ENCODE peak calls at places on chromosomes 11 and 22, in six cellular contexts. J, L, I, S, X and T are unnamed samples.

GRCh38 chr11:134516529-134516928 is 104.5 kb upstream of the B3GAT1 start:
- DNase-seq in J (no peak), L (no peak), I (no peak), S (no peak), X (no peak), T (no peak)

GRCh38 chr22:45678961-45679912 is 7.6 kb downstream of the ATXN10 start:
- DNase-seq in J (no peak), L (peak; percentile 33), I (peak; percentile 80), S (no peak), X (no peak), T (no peak)

GRCh38 chr11:69166186-69167115 is 10.7 kb downstream of the SMIM38 start:
- DNase-seq in J (peak; percentile 75), L (peak; percentile 93), I (peak; percentile 93), S (no peak), X (peak; percentile 13), T (no peak)

GRCh38 chr11:70834984-70835560 is 417.3 kb downstream of the SHANK2 start:
- DNase-seq in J (no peak), L (no peak), I (no peak), S (peak; percentile 27), X (no peak), T (no peak)

GRCh38 chr11:130721736-130722135 is 194.5 kb downstream of the SNX19 start:
- DNase-seq in J (peak; percentile 88), L (no peak), I (peak; percentile 70), S (no peak), X (no peak), T (no peak)

GRCh38 chr11:8331767-8332166 is 68.1 kb upstream of the LMO1 start:
- DNase-seq in J (no peak), L (no peak), I (peak; percentile 38), S (no peak), X (no peak), T (no peak)

GRCh38 chr11:32255876-32256275 is 165.0 kb downstream of the RCN1 start:
- DNase-seq in J (no peak), L (no peak), I (no peak), S (no peak), X (no peak), T (no peak)

GRCh38 chr22:50399751-50400331 is 56.7 kb downstream of the PPP6R2 start:
- DNase-seq in J (peak; percentile 18), L (peak; percentile 65), I (no peak), S (no peak), X (peak; percentile 31), T (peak; percentile 51)

GRCh38 chr11:133897331-133897650 is 52.0 kb upstream of the SPATA19 start:
- DNase-seq in J (no peak), L (no peak), I (no peak), S (no peak), X (no peak), T (no peak)

GRCh38 chr11:76793391-76793811 is 10.2 kb downstream of the TSKU start:
- DNase-seq in J (no peak), L (peak; percentile 10), I (peak; percentile 54), S (no peak), X (no peak), T (no peak)

GRCh38 chr22:46075764-46076531 is 74.4 kb upstream of the PPARA start:
- DNase-seq in J (no peak), L (no peak), I (no peak), S (peak; percentile 41), X (no peak), T (no peak)

GRCh38 chr22:19149047-19149883 is 827 bp downstream of the GSC2 start:
- DNase-seq in J (no peak), L (no peak), I (no peak), S (no peak), X (peak; percentile 48), T (no peak)

GRCh38 chr11:37108436-37109204 is 510.6 kb upstream of the RAG2 start:
- DNase-seq in J (peak; percentile 81), L (no peak), I (peak; percentile 28), S (no peak), X (no peak), T (no peak)

GRCh38 chr11:74504100-74504691 is 10.7 kb upstream of the LIPT2 start:
- DNase-seq in J (no peak), L (no peak), I (no peak), S (no peak), X (no peak), T (no peak)

GRCh38 chr11:106988151-106988806 is 30.0 kb downstream of the GUCY1A2 start:
- DNase-seq in J (peak; percentile 69), L (peak; percentile 4), I (peak; percentile 92), S (no peak), X (no peak), T (no peak)
- TF ChIP-seq CTCF in J (no peak), L (no peak), I (no peak), S (no peak), X (no peak), T (no peak)

GRCh38 chr11:117621226-117621625 is 175.8 kb downstream of the DSCAML1 start:
- DNase-seq in J (peak; percentile 23), L (no peak), I (peak; percentile 8), S (no peak), X (no peak), T (no peak)
- TF ChIP-seq CTCF in J (peak; percentile 61), L (peak; percentile 29), I (peak; percentile 61), S (no peak), X (peak; percentile 1), T (peak; percentile 58)

GRCh38 chr11:45839204-45839603 is 8.1 kb upstream of the CRY2 start:
- DNase-seq in J (no peak), L (no peak), I (no peak), S (no peak), X (no peak), T (no peak)

GRCh38 chr11:45833761-45834160 is 13.5 kb upstream of the CRY2 start:
- DNase-seq in J (no peak), L (no peak), I (no peak), S (no peak), X (no peak), T (no peak)

GRCh38 chr11:45832835-45833446 is 14.3 kb upstream of the CRY2 start:
- DNase-seq in J (no peak), L (no peak), I (no peak), S (no peak), X (no peak), T (no peak)

GRCh38 chr11:45830596-45830995 is 16.7 kb upstream of the CRY2 start:
- DNase-seq in J (no peak), L (no peak), I (no peak), S (no peak), X (no peak), T (no peak)

DNA sequence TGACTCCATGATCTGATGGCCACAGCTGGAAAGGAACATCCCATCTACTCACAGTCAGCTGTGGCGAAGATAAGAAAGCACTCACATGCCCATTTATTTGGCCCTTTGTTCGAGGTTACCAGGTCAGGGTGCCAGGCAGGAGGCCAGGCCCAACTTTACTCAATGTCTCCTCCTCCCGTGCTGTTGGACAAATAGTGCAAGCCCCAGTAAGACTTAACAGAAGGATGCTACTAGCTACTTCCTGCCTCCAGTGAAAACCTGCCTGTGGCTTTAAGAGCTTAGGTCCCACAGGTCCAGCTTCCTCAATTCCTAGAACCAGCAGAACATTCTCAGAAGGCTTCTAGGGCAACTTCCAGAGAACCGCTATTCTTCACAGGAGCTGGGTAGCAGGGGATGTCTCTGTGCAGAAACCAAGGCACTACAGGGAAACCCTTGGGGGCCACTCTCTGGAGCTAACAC is 12.9 kb upstream of the CRY2 start:
- DNase-seq in J (no peak), L (no peak), I (no peak), S (no peak), X (no peak), T (no peak)
- TF ChIP-seq CTCF in J (no peak), L (no peak), I (no peak), S (no peak), X (no peak), T (no peak)

DNA sequence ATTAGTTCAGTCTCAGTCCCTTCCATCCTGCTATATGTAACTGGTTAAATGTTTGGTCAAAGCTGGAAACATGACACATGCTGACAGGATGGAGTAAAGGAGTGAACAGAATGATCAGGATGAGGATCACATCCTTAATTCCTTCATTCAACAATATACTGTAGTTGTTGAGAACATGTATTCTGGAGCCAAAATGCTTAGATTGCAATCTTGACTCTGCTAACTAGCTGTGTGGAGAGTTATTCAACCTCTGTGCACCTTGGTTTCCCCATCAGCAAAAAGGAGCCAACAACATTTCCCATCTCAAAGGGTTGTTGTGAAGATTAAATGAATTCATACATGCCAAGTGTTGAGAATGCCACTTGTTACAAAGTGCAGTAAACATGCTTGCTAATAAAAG is 12.8 kb downstream of the ENTHD1 start:
- DNase-seq in J (no peak), L (no peak), I (no peak), S (no peak), X (no peak), T (no peak)
- TF ChIP-seq CTCF in J (no peak), L (no peak), I (no peak), S (no peak), X (no peak), T (no peak)

DNA sequence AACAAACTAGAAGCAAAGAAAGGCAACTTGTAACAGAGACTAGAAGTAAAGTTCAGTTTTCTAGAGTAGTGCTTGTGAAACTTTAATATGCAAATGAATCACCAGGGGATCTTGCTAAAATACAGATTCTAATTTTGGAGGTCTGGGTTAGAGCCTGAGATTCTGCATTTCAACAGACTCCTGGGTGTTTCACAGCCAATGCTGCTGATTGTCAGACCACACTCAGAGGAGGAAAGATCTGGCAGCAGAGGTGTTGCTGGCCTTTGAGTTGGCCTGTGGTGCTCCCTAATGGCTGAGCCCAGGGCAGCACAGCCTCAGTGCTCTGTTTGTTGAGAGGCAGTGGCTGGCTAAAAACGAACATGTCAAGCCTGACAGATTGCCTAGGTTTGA is 5.4 kb downstream of the CRY2 start:
- DNase-seq in J (no peak), L (peak; percentile 70), I (no peak), S (no peak), X (no peak), T (no peak)
- TF ChIP-seq CTCF in J (no peak), L (peak; percentile 43), I (no peak), S (no peak), X (no peak), T (no peak)